ENCODE peak calls at places on chromosomes 3 and 15, in eight cellular contexts. P is lung, X is Caco-2, I is heart right ventricle, C is left ventricle myocardium inferior, G is heart left ventricle, F is fibroblast of lung, Q is HCT116. M is an unnamed sample. For H3K36me3, the result is how much of the 10 kb centered on the place peaks cover.

GRCh38 chr15:68578175-68578959 is 426 bp upstream of the CORO2B start:
- DNase-seq in Q (no peak), P (peak), C (peak), F (peak), G (peak), X (no peak), I (peak), M (peak)

GRCh38 chr3:107206945-107207344 is 170.3 kb upstream of the CCDC54 start:
- DNase-seq in I (no peak), P (no peak), Q (no peak), X (no peak), C (no peak), G (peak), F (no peak), M (no peak)

GRCh38 chr3:151911462-151911861 is 38.0 kb downstream of the SUCNR1 start:
- DNase-seq in Q (no peak), X (no peak), F (no peak), P (no peak), C (no peak), G (no peak), I (no peak), M (no peak)

GRCh38 chr15:56734013-56734625 is 810 bp upstream of the ZNF280D start:
- DNase-seq in F (no peak), G (no peak), C (no peak), I (no peak), Q (no peak), X (peak), P (no peak), M (no peak)

GRCh38 chr3:169695051-169695450 is 31.5 kb upstream of the MECOM start:
- DNase-seq in C (no peak), Q (no peak), I (no peak), X (no peak), P (no peak), G (no peak), F (peak), M (no peak)

GRCh38 chr3:114451051-114451451 is 157.2 kb downstream of the TIGIT start:
- DNase-seq in I (no peak), C (no peak), X (no peak), F (peak), G (no peak), P (no peak), Q (no peak), M (no peak)

GRCh38 chr15:41523097-41523496 is 9.5 kb upstream of the LTK start:
- DNase-seq in G (no peak), I (no peak), C (no peak), X (no peak), Q (no peak), F (no peak), P (no peak), M (no peak)

GRCh38 chr3:14539384-14540208 is 546 bp downstream of the GRIP2 start:
- DNase-seq in Q (no peak), X (no peak), P (no peak), G (no peak), F (no peak), C (peak), I (no peak), M (no peak)

GRCh38 chr3:29513236-29513635 is 232.4 kb downstream of the RBMS3 start:
- DNase-seq in I (no peak), X (no peak), G (peak), P (no peak), F (no peak), C (no peak), Q (no peak), M (peak)

GRCh38 chr15:82159922-82160321 is 102.6 kb downstream of the EFL1 start:
- DNase-seq in C (no peak), I (no peak), Q (peak), P (no peak), X (no peak), F (peak), G (no peak), M (no peak)

GRCh38 chr3:81764665-81765064 is 3.2 kb upstream of the GBE1 start:
- DNase-seq in Q (no peak), C (no peak), I (no peak), X (no peak), F (peak), P (no peak), G (peak), M (no peak)

GRCh38 chr15:73004462-73004861 is 47.8 kb upstream of the NEO1 start:
- DNase-seq in C (no peak), P (no peak), F (no peak), X (no peak), I (no peak), Q (no peak), G (no peak), M (no peak)

GRCh38 chr3:5568451-5568850 is 380.9 kb downstream of the EDEM1 start:
- DNase-seq in P (no peak), I (no peak), C (no peak), Q (peak), G (no peak), F (no peak), X (no peak), M (no peak)

GRCh38 chr3:30443756-30444673 is 162.4 kb upstream of the TGFBR2 start:
- DNase-seq in I (no peak), G (no peak), F (no peak), X (no peak), P (no peak), Q (no peak), C (no peak), M (no peak)

GRCh38 chr15:41690636-41691035 is 30.4 kb downstream of the MGA start:
- DNase-seq in G (no peak), P (no peak), F (no peak), C (no peak), Q (no peak), I (no peak), X (no peak), M (no peak)

GRCh38 chr3:45026038-45026437 is at the start of gene CLEC3B:
- DNase-seq in C (peak), Q (no peak), G (peak), P (peak), I (peak), X (no peak), F (peak), M (peak)

GRCh38 chr3:32510075-32510724 is 7.5 kb upstream of the CMTM6 start:
- DNase-seq in G (peak), C (peak), X (peak), P (peak), I (no peak), Q (peak), F (peak), M (peak)

GRCh38 chr3:112560330-112560729 is 1.4 kb downstream of the ATG3 start:
- DNase-seq in F (peak), C (no peak), G (no peak), P (no peak), I (no peak), Q (no peak), X (no peak), M (no peak)

GRCh38 chr15:71168163-71168832 is 53.0 kb downstream of the THSD4 start:
- DNase-seq in P (no peak), F (no peak), I (no peak), C (peak), Q (no peak), G (peak), X (no peak), M (no peak)

GRCh38 chr3:104896624-104897023 is 470.1 kb upstream of the ALCAM start:
- DNase-seq in X (no peak), G (no peak), F (no peak), I (no peak), C (no peak), Q (no peak), P (no peak), M (no peak)

GRCh38 chr3:40845447-40845846 is 320.7 kb downstream of the ZNF621 start:
- DNase-seq in X (no peak), P (no peak), G (no peak), C (no peak), Q (no peak), F (no peak), I (no peak), M (no peak)

GRCh38 chr15:41689834-41690233 is 29.6 kb downstream of the MGA start:
- DNase-seq in P (no peak), F (peak), X (no peak), Q (no peak), I (no peak), G (no peak), C (no peak), M (no peak)

GRCh38 chr3:108006901-108007331 is 83.9 kb downstream of the CD47 start:
- DNase-seq in F (no peak), I (no peak), P (no peak), Q (no peak), X (no peak), C (no peak), G (no peak), M (no peak)

GRCh38 chr3:190606596-190606995 is 92.7 kb downstream of the IL1RAP start:
- DNase-seq in I (no peak), G (no peak), P (no peak), Q (no peak), X (no peak), F (no peak), C (no peak), M (no peak)

GRCh38 chr3:190614466-190615384 is 100.8 kb downstream of the IL1RAP start:
- DNase-seq in X (no peak), C (no peak), I (no peak), Q (no peak), G (no peak), F (no peak), P (no peak), M (no peak)

GRCh38 chr3:190605385-190605784 is 91.5 kb downstream of the IL1RAP start:
- DNase-seq in P (no peak), X (no peak), Q (no peak), G (no peak), C (no peak), F (no peak), I (no peak), M (no peak)

GRCh38 chr3:190608850-190609589 is 95.1 kb downstream of the IL1RAP start:
- DNase-seq in F (peak), Q (no peak), P (no peak), X (no peak), I (no peak), G (no peak), C (no peak), M (no peak)
- H3K36me3 ChIP-seq in F (under half), Q (under half), P (under half), X (under half), I (under half), G (under half), C (under half), M (under half)

GRCh38 chr3:69249001-69249400 is 126.6 kb upstream of the LMOD3 start:
- DNase-seq in I (no peak), G (no peak), C (no peak), F (no peak), Q (no peak), X (no peak), P (no peak), M (no peak)
- H3K36me3 ChIP-seq in I (under half), G (under half), C (under half), F (under half), Q (under half), X (under half), P (under half), M (under half)

DNA sequence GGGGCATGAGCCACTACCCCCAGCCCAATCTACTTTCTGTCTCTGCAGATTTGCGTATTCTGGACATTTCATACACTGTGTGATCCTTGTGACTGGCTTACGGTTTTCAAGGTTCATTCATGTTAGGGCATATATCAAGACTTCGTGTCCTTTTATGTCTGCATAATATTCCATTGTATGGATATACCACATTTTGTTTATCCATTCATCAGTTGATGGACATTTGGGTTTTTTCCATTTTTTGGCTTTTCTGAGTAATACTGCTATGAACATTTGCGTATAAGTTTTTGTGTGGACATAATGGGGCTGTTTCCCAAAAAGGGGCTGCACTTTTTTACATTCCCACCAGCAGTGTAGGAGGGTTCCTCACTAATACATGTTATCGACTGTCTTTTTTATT is 106.6 kb downstream of the PDE8A start:
- DNase-seq in X (no peak), Q (no peak), C (no peak), P (no peak), I (no peak), G (no peak), F (no peak), M (no peak)
- H3K36me3 ChIP-seq in X (under half), Q (under half), C (half or more), P (under half), I (half or more), G (under half), F (under half), M (under half)

GRCh38 chr3:52568066-52568465 is 31.7 kb downstream of the UQCC5 start:
- DNase-seq in P (no peak), F (no peak), C (no peak), Q (no peak), I (no peak), X (no peak), G (no peak), M (no peak)
- H3K36me3 ChIP-seq in P (under half), F (under half), C (half or more), Q (under half), I (half or more), X (under half), G (under half), M (under half)

GRCh38 chr3:187197255-187197654 is at the start of gene RTP1:
- DNase-seq in C (no peak), I (no peak), G (no peak), Q (no peak), P (no peak), X (no peak), F (no peak), M (no peak)
- H3K36me3 ChIP-seq in C (under half), I (under half), G (under half), Q (under half), P (under half), X (under half), F (under half), M (under half)

DNA sequence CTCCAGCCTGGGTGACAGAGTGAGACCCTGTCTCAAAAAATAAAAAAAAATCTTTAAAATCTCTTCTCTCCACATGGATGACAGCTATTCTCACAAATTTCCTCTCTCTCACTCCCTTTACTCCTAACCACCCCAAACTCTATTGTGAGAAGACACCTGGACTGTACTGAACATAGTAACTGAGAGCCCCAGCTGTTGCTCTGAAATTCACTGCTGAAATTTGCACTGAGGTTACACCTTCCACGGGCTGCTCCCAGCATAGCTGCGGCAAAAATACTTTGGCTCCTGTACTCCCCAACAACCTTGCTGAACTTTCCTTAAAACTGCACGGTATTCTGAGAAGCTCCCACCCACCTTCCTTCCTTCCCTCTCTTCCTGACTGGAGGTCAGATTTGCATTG is 4.4 kb upstream of the PCCB start:
- DNase-seq in Q (no peak), G (no peak), X (no peak), C (no peak), I (no peak), F (no peak), P (no peak), M (no peak)
- H3K36me3 ChIP-seq in Q (under half), G (under half), X (under half), C (under half), I (under half), F (under half), P (under half), M (under half)

GRCh38 chr3:9385209-9385936 is 12.0 kb upstream of the SETD5 start:
- DNase-seq in I (no peak), Q (no peak), G (no peak), X (no peak), P (no peak), C (no peak), F (no peak), M (no peak)

GRCh38 chr3:9386060-9386459 is 11.4 kb upstream of the SETD5 start:
- DNase-seq in X (no peak), F (no peak), P (no peak), Q (no peak), C (no peak), I (no peak), G (no peak), M (no peak)

GRCh38 chr3:9387322-9387655 is 10.1 kb upstream of the SETD5 start:
- DNase-seq in X (no peak), P (no peak), I (no peak), F (no peak), G (no peak), Q (no peak), C (no peak), M (no peak)

GRCh38 chr3:9386501-9387321 is 10.7 kb upstream of the SETD5 start:
- DNase-seq in I (no peak), G (no peak), F (no peak), X (no peak), P (no peak), Q (no peak), C (no peak), M (no peak)

GRCh38 chr3:9384141-9384828 is 13.1 kb upstream of the SETD5 start:
- DNase-seq in I (no peak), C (no peak), Q (no peak), X (no peak), F (peak), P (no peak), G (no peak), M (no peak)
- H3K36me3 ChIP-seq in I (half or more), C (half or more), Q (under half), X (under half), F (under half), P (under half), G (under half), M (under half)

GRCh38 chr3:42191443-42191747 is 74.6 kb downstream of the CCK start:
- DNase-seq in C (no peak), X (no peak), G (no peak), I (no peak), Q (no peak), P (no peak), F (no peak), M (no peak)

GRCh38 chr3:42198709-42199108 is 67.3 kb downstream of the CCK start:
- DNase-seq in I (no peak), F (no peak), P (no peak), G (no peak), X (no peak), Q (no peak), C (no peak), M (no peak)

GRCh38 chr3:42192334-42193200 is 73.4 kb downstream of the CCK start:
- DNase-seq in X (no peak), F (no peak), P (no peak), G (no peak), Q (no peak), C (no peak), I (no peak), M (no peak)

GRCh38 chr3:42194943-42195510 is 71.0 kb downstream of the CCK start:
- DNase-seq in Q (no peak), X (no peak), P (no peak), F (no peak), G (no peak), C (no peak), I (no peak), M (no peak)

GRCh38 chr3:42195879-42196330 is 70.1 kb downstream of the CCK start:
- DNase-seq in Q (no peak), X (no peak), I (no peak), G (no peak), F (peak), P (no peak), C (no peak), M (no peak)
- H3K36me3 ChIP-seq in Q (under half), X (under half), I (half or more), G (under half), F (under half), P (under half), C (half or more), M (under half)

GRCh38 chr15:42984534-42985034 is 64.0 kb upstream of the TTBK2 start:
- DNase-seq in Q (no peak), C (no peak), I (no peak), G (no peak), F (no peak), X (no peak), P (no peak), M (no peak)
- H3K36me3 ChIP-seq in Q (under half), C (half or more), I (half or more), G (under half), F (under half), X (under half), P (under half), M (under half)

GRCh38 chr3:127103116-127103515 is 89.8 kb upstream of the PRR23E start:
- DNase-seq in C (no peak), F (no peak), X (no peak), P (no peak), Q (no peak), G (no peak), I (no peak), M (no peak)

GRCh38 chr3:127102587-127102986 is 90.3 kb upstream of the PRR23E start:
- DNase-seq in F (no peak), X (no peak), C (no peak), P (no peak), G (no peak), I (no peak), Q (no peak), M (no peak)

GRCh38 chr3:127105587-127105986 is 87.3 kb upstream of the PRR23E start:
- DNase-seq in X (no peak), Q (no peak), F (no peak), C (no peak), P (no peak), G (no peak), I (no peak), M (no peak)

GRCh38 chr3:127105996-127106855 is 86.7 kb upstream of the PRR23E start:
- DNase-seq in F (no peak), C (no peak), I (no peak), P (no peak), X (no peak), G (no peak), Q (no peak), M (no peak)

DNA sequence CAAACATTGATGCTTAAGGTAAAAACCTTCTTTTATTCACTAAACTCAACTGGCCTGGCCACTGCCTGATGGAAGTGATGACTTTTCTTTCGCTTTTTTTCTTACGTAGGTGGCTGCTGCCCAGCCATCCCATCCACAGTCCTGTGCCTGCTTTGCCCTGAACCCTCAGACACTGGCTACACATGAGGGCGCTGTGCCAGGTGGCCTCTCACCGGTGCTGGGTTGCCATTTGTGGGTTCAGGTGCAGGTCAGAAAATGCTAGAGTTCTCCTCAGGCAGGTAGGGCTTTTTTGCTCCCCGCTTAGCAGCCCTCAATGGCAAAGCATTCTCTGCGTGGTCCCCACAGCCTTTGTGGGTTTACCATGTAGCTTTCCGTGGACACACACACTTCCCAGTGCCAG is 88.3 kb upstream of the PRR23E start:
- DNase-seq in C (no peak), X (no peak), P (no peak), I (no peak), Q (no peak), G (no peak), F (no peak), M (no peak)
- H3K36me3 ChIP-seq in C (under half), X (under half), P (under half), I (under half), Q (under half), G (under half), F (under half), M (under half)

M was measured in uterus.